ENCODE peak calls at places on chromosomes 3 and 15, in six cellular contexts. D, J, Y, I, O and U are unnamed samples.

GRCh38 chr3:85853805-85854204 is 895.0 kb downstream of the CADM2 start:
- DNase-seq in D (no peak), J (no peak), Y (no peak), I (no peak), O (no peak), U (no peak)

GRCh38 chr15:49707598-49707997 is 86.8 kb downstream of the DTWD1 start:
- DNase-seq in D (no peak), J (no peak), Y (no peak), I (no peak), O (no peak), U (no peak)

GRCh38 chr15:91885714-91886265 is 32.3 kb downstream of the SLCO3A1 start:
- DNase-seq in D (no peak), J (no peak), Y (no peak), I (no peak), O (peak; percentile 38), U (no peak)

GRCh38 chr3:169260296-169260695 is 403.2 kb downstream of the MECOM start:
- DNase-seq in D (no peak), J (no peak), Y (no peak), I (no peak), O (no peak), U (no peak)

GRCh38 chr15:89002281-89002761 is 85.9 kb upstream of the ABHD2 start:
- DNase-seq in D (peak; percentile 18), J (no peak), Y (peak; percentile 57), I (no peak), O (peak; percentile 68), U (no peak)

GRCh38 chr3:52506266-52506966 is 11.3 kb downstream of the STAB1 start:
- DNase-seq in D (no peak), J (no peak), Y (no peak), I (no peak), O (no peak), U (no peak)

GRCh38 chr3:74267583-74268184 is 346.8 kb downstream of the CNTN3 start:
- DNase-seq in D (peak; percentile 40), J (peak; percentile 2), Y (peak; percentile 29), I (peak; percentile 21), O (peak; percentile 48), U (no peak)

GRCh38 chr3:195522254-195523023 is 20.7 kb downstream of the PPP1R2 start:
- DNase-seq in D (no peak), J (no peak), Y (peak; percentile 25), I (no peak), O (peak; percentile 61), U (no peak)

GRCh38 chr3:9507586-9508578 is 45.7 kb downstream of the LHFPL4 start:
- DNase-seq in D (no peak), J (no peak), Y (no peak), I (no peak), O (no peak), U (no peak)

GRCh38 chr3:143731776-143732175 is 116.5 kb downstream of the SLC9A9 start:
- DNase-seq in D (no peak), J (no peak), Y (no peak), I (no peak), O (no peak), U (no peak)

GRCh38 chr15:38254065-38254883 is 1.6 kb downstream of the SPRED1 start:
- DNase-seq in D (peak; percentile 69), J (no peak), Y (peak; percentile 51), I (no peak), O (peak; percentile 45), U (no peak)

GRCh38 chr3:33840179-33840578 is 41.7 kb downstream of the PDCD6IP start:
- DNase-seq in D (no peak), J (no peak), Y (no peak), I (no peak), O (no peak), U (no peak)

GRCh38 chr3:49165771-49166751 is at the start of gene CCDC71:
- DNase-seq in D (peak; percentile 43), J (peak; percentile 92), Y (peak; percentile 81), I (peak; percentile 47), O (peak; percentile 97), U (peak; percentile 90)

GRCh38 chr3:168002786-168003368 is 92.8 kb downstream of the GOLIM4 start:
- DNase-seq in D (no peak), J (no peak), Y (peak; percentile 23), I (no peak), O (no peak), U (no peak)

GRCh38 chr15:65893060-65893459 is 23.8 kb downstream of the RAB11A start:
- DNase-seq in D (no peak), J (no peak), Y (no peak), I (no peak), O (no peak), U (no peak)

GRCh38 chr15:41848595-41848994 is 9.9 kb downstream of the PLA2G4B start:
- DNase-seq in D (no peak), J (no peak), Y (no peak), I (no peak), O (no peak), U (no peak)

GRCh38 chr3:30428251-30428650 is 178.2 kb upstream of the TGFBR2 start:
- DNase-seq in D (no peak), J (no peak), Y (no peak), I (no peak), O (no peak), U (no peak)

GRCh38 chr3:29281265-29282228 is 676 bp downstream of the RBMS3 start:
- DNase-seq in D (no peak), J (no peak), Y (no peak), I (no peak), O (peak; percentile 15), U (no peak)

GRCh38 chr3:128376516-128376915 is 90.2 kb downstream of the DNAJB8 start:
- DNase-seq in D (no peak), J (no peak), Y (no peak), I (no peak), O (no peak), U (no peak)

GRCh38 chr3:133672461-133672860 is 10.7 kb upstream of the TOPBP1 start:
- DNase-seq in D (no peak), J (no peak), Y (no peak), I (no peak), O (no peak), U (no peak)

GRCh38 chr3:38998086-38998485 is 53.7 kb downstream of the SCN11A start:
- DNase-seq in D (no peak), J (no peak), Y (no peak), I (no peak), O (no peak), U (no peak)

GRCh38 chr3:39005295-39005694 is 46.4 kb downstream of the SCN11A start:
- DNase-seq in D (no peak), J (no peak), Y (no peak), I (no peak), O (no peak), U (no peak)

GRCh38 chr3:38996193-38996592 is 55.6 kb downstream of the SCN11A start:
- DNase-seq in D (no peak), J (no peak), Y (no peak), I (no peak), O (no peak), U (no peak)

GRCh38 chr3:39000008-39000450 is 51.7 kb downstream of the SCN11A start:
- DNase-seq in D (peak; percentile 60), J (peak; percentile 27), Y (peak; percentile 38), I (no peak), O (peak; percentile 60), U (peak; percentile 19)
- TF ChIP-seq TAF1 in D (no peak), J (no peak), Y (no peak), I (no peak), O (no peak), U (no peak)

DNA sequence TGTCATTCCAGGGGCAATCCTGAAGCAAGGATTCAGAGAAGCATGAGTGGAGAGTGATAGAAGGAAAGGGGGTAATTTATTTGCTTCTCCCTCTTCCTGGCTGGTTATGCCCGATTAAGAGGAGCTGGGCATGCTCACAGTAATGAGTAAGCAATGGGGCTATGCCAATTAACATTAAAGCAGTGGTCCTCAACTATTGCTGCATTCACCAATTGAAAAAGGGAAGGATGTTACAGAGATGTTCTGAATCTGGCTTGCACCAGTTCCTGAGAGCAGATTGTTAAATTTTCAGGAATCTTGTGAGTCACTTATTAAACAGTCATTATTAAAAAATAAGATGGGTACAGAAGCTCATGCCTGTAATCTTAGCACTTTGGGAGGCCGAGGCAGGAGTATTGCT is 85.9 kb upstream of the ZBTB20 start:
- DNase-seq in D (no peak), J (no peak), Y (no peak), I (no peak), O (no peak), U (no peak)
- TF ChIP-seq TAF1 in D (no peak), J (no peak), Y (no peak), I (no peak), O (no peak), U (no peak)

GRCh38 chr3:43288366-43288765 is 2.0 kb downstream of the SNRK start:
- DNase-seq in D (no peak), J (no peak), Y (no peak), I (no peak), O (no peak), U (no peak)

GRCh38 chr3:43286115-43286885 is at the start of gene SNRK:
- DNase-seq in D (peak; percentile 53), J (peak; percentile 79), Y (peak; percentile 99), I (peak; percentile 44), O (peak; percentile 99), U (peak; percentile 78)

GRCh38 chr3:43286886-43287301 is 554 bp downstream of the SNRK start:
- DNase-seq in D (no peak), J (no peak), Y (no peak), I (no peak), O (peak; percentile 79), U (peak; percentile 39)

GRCh38 chr3:43287514-43287913 is 1.2 kb downstream of the SNRK start:
- DNase-seq in D (no peak), J (no peak), Y (no peak), I (no peak), O (no peak), U (no peak)

GRCh38 chr3:43285644-43286043 is 696 bp upstream of the SNRK start:
- DNase-seq in D (no peak), J (no peak), Y (no peak), I (no peak), O (peak; percentile 23), U (no peak)
- TF ChIP-seq TAF1 in D (no peak), J (no peak), Y (no peak), I (no peak), O (no peak), U (no peak)

GRCh38 chr3:19155375-19155774 is 7.1 kb downstream of the KCNH8 start:
- DNase-seq in D (no peak), J (no peak), Y (no peak), I (no peak), O (no peak), U (no peak)
- TF ChIP-seq TAF1 in D (no peak), J (no peak), Y (no peak), I (no peak), O (no peak), U (no peak)